ENCODE peak calls at places on chromosomes 5 and 9, in four cellular contexts. X is HepG2, I is K562, Z is GM12878. T is an unnamed sample.

GRCh38 chr5:61159070-61159469 is 3.2 kb downstream of the SMIM15 start:
- DNase-seq in X (no peak), I (no peak), Z (no peak), T (no peak)

GRCh38 chr5:80255425-80255751 is 460 bp downstream of the SERINC5 start:
- DNase-seq in X (no peak), I (peak), Z (no peak), T (peak)

GRCh38 chr9:34370970-34371880 is 5.5 kb downstream of the MYORG start:
- DNase-seq in X (no peak), I (no peak), Z (no peak), T (no peak)

GRCh38 chr9:76459691-76460635 is 981 bp downstream of the GCNT1 start:
- DNase-seq in X (peak), I (peak), Z (no peak), T (peak)

GRCh38 chr5:1547655-1548054 is 23.9 kb upstream of the LPCAT1 start:
- DNase-seq in X (no peak), I (no peak), Z (no peak), T (no peak)

GRCh38 chr5:95892784-95893354 is 68.8 kb downstream of the ELL2 start:
- DNase-seq in X (peak), I (peak), Z (no peak), T (peak)

GRCh38 chr5:127013407-127013806 is 17.0 kb downstream of the MARCHF3 start:
- DNase-seq in X (no peak), I (no peak), Z (no peak), T (no peak)

GRCh38 chr9:34328500-34328982 is 527 bp downstream of the KIF24 start:
- DNase-seq in X (no peak), I (peak), Z (peak), T (peak)

GRCh38 chr5:4879693-4880303 is 260.3 kb upstream of the ADAMTS16 start:
- DNase-seq in X (peak), I (peak), Z (no peak), T (peak)

GRCh38 chr5:159802661-159803060 is 113.6 kb upstream of the ADRA1B start:
- DNase-seq in X (no peak), I (no peak), Z (no peak), T (no peak)

GRCh38 chr9:87497604-87498045 is at the start of gene DAPK1:
- DNase-seq in X (peak), I (peak), Z (no peak), T (peak)

GRCh38 chr9:137436761-137437600 is 4.2 kb downstream of the ENTPD8 start:
- DNase-seq in X (no peak), I (no peak), Z (no peak), T (no peak)

GRCh38 chr9:93958121-93958874 is 3.1 kb upstream of the BARX1 start:
- DNase-seq in X (no peak), I (no peak), Z (no peak), T (no peak)

GRCh38 chr5:76682395-76682794 is 33.5 kb upstream of the F2R start:
- DNase-seq in X (no peak), I (no peak), Z (no peak), T (no peak)

GRCh38 chr9:114098660-114099522 is at the start of gene KIF12:
- DNase-seq in X (peak), I (peak), Z (no peak), T (peak)
- TF ChIP-seq BHLHE40 in X (no peak), I (no peak), Z (no peak), T (no peak)

GRCh38 chr5:72501475-72501874 is 5.7 kb downstream of the ZNF366 start:
- DNase-seq in X (no peak), I (no peak), Z (no peak), T (no peak)
- TF ChIP-seq FOXM1 in X (no peak), I (no peak), Z (no peak), T (no peak)

GRCh38 chr5:31811210-31811609 is 172.3 kb downstream of the PDZD2 start:
- DNase-seq in X (peak), I (peak), Z (no peak), T (no peak)

GRCh38 chr5:31806566-31806965 is 167.6 kb downstream of the PDZD2 start:
- DNase-seq in X (no peak), I (no peak), Z (no peak), T (no peak)

GRCh38 chr5:31809037-31809910 is 170.3 kb downstream of the PDZD2 start:
- DNase-seq in X (peak), I (peak), Z (no peak), T (peak)
- TF ChIP-seq BHLHE40 in X (no peak), I (no peak), Z (no peak), T (no peak)

DNA sequence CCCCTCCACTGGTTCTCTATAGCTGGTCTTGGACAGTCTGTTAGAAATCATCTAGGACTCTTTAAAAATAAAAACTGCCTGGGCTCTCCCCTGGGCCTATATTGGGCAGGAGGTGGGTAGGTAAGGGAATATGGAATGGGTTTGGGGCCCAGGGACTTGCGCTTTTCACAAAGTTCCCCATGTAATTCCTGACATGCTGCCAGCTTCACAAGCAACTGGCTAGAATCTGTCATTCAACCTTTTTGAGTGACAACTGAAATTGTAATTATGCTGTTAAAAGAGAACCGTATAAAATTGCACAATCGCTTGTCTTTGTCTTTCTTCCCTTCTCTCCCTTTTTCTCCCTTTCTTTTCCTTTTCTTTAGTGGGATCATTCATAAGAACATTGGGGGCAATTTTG is 603.1 kb downstream of the EBF1 start:
- DNase-seq in X (no peak), I (no peak), Z (no peak), T (no peak)
- TF ChIP-seq FOXM1 in X (no peak), I (no peak), Z (no peak), T (no peak)

DNA sequence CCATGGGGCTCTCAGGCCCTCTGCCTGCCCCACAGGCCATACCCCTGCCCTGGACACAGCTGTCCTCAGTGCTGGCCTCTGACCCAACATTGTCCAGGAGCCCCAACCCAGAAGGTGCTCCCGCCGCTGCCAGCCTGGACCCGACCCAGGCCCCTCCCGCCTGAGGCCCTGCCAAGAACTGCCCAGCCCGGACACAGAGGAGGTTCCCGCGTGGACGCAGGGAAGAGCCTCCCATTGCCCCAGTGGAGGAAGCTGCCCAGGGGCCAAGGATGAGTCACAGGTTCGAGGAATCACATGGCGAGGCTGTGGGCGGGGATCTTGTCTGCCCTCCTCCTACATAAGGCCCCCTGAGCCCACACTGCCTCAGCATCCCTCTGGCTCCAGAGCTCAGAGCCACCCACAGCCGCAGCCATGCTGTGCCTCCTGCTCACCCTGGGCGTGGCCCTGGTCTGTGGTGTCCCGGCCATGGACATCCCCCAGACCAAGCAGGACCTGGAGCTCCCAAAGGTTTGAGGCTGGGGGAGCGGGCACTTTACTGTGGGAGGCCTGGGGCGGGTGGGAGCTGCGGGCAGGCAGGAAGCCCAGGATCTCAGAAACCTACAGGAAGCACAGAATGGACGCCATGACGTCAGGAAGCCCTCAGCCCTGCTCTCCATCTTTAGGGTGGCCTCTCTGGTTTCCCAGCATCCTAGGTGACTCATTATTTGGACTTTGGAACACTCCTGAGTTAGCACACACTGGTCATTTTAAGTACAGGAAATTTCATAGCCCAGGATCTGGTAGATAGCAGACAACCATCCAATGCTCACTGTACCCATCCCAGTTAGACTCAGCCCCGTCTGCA is at the start of gene PAEP:
- DNase-seq in X (peak), I (peak), Z (no peak), T (no peak)
- TF ChIP-seq BHLHE40 in X (no peak), I (no peak), Z (no peak), T (no peak)

GRCh38 chr5:55104036-55104767 is 1.8 kb downstream of the GZMA start:
- DNase-seq in X (no peak), I (no peak), Z (no peak), T (no peak)
- TF ChIP-seq FOXM1 in X (no peak), I (no peak), Z (no peak), T (no peak)

GRCh38 chr9:97615439-97616072 is 17.6 kb downstream of the TSTD2 start:
- DNase-seq in X (peak), I (peak), Z (no peak), T (peak)
- TF ChIP-seq BHLHE40 in X (no peak), I (no peak), Z (no peak), T (no peak)

GRCh38 chr9:116155700-116156045 is 2.1 kb downstream of the PAPPA start:
- DNase-seq in X (no peak), I (no peak), Z (no peak), T (no peak)
- TF ChIP-seq FOXM1 in X (no peak), I (no peak), Z (no peak), T (no peak)

DNA sequence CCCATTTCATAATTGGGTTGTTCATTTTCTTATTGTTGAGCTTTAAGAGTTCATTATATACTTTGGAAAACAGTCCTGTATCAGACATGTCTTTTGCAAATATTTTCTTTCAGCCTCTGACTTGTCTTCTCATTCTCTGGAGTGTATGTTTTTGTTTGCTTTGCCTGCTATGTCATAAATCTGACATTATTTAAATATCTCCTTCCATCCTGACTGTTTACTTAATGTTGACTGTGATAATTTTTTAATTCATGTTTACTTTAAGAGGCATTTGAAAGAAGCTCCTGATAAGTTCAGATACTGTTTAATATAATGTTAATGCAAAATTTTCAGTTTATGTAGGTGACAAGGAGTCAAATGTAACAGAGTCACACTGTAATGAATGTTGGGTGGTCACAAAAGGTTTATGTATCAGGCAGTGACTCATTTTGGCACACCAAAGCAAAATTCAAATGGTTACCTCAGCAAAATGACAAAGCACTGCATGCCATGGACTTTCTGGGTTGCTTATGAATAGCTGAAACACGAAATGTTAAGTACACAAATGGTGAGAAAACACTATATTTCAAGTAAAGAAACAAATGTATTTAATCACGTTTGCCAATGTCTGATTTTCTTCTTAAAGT is 181.3 kb upstream of the DAB2 start:
- DNase-seq in X (no peak), I (no peak), Z (no peak), T (no peak)
- TF ChIP-seq BHLHE40 in X (no peak), I (no peak), Z (no peak), T (no peak)

DNA sequence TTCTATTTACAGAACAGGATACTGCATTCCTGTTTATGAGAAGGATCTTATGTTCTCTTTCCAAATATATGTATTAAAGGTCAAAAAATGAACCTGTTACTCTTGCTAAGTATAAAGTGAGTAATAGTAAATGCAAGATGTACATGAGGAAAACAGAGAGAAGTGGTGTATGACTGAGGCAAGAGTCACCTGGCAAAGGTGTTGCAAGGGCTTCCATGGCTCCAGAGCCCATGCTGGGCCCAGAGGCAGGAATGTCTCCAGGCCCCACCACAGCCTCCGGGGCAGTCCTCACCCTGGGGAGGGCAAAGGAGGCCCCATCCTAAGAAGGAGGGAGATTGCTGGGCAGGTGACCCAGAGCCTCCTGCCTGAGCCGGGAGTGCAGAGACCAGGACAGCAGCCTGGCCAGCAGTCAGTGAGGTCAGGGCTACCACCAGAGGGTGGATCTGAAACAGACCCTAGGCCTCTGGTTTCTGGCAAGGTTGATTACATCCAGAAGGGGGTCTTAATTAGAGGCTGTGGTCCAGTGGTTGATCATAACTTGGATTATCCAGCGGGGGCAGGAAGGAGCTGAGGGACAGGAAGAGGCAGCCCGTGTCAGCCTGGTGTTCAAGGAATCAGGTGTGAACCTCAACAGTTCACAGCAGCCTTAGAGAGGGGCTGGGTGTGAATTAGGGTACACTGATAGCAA is 57.3 kb upstream of the CPLX2 start:
- DNase-seq in X (no peak), I (no peak), Z (no peak), T (no peak)
- TF ChIP-seq FOXM1 in X (no peak), I (no peak), Z (no peak), T (no peak)